ENCODE peak calls at places on chromosomes 11 and 22, in four cellular contexts. One of them, this sample, is unnamed.

GRCh38 chr11:70735976-70736375 is 337.6 kb downstream of the CTTN start:
- DNase-seq in A549: no peak
- DNase-seq in brain microvascular endothelial cell: no peak
- DNase-seq in cardiac septum: no peak
- DNase-seq in this sample: no peak

GRCh38 chr11:12876340-12876739 is 132.8 kb upstream of the RASSF10 start:
- DNase-seq in A549: no peak
- DNase-seq in brain microvascular endothelial cell: no peak
- DNase-seq in cardiac septum: no peak
- DNase-seq in this sample: no peak

GRCh38 chr11:2576116-2576515 is 123.7 kb downstream of the KCNQ1OT1 start:
- DNase-seq in A549: no peak
- DNase-seq in brain microvascular endothelial cell: no peak
- DNase-seq in cardiac septum: peak; percentile 67
- DNase-seq in this sample: no peak

GRCh38 chr22:36368359-36368983 is 19.3 kb downstream of the MYH9 start:
- DNase-seq in A549: peak; percentile 57
- DNase-seq in brain microvascular endothelial cell: no peak
- DNase-seq in cardiac septum: no peak
- DNase-seq in this sample: no peak

GRCh38 chr22:27573280-27573711 is 228.3 kb downstream of the MN1 start:
- DNase-seq in A549: no peak
- DNase-seq in brain microvascular endothelial cell: no peak
- DNase-seq in cardiac septum: no peak
- DNase-seq in this sample: no peak

GRCh38 chr22:19871023-19871844 is 16.6 kb upstream of the GNB1L start:
- DNase-seq in A549: no peak
- DNase-seq in brain microvascular endothelial cell: no peak
- DNase-seq in cardiac septum: peak; percentile 46
- DNase-seq in this sample: no peak

GRCh38 chr11:5366856-5367255 is 15.5 kb downstream of the OR51B6 start:
- DNase-seq in A549: no peak
- DNase-seq in brain microvascular endothelial cell: no peak
- DNase-seq in cardiac septum: no peak
- DNase-seq in this sample: no peak

GRCh38 chr11:76669901-76670474 is 559 bp downstream of the LRRC32 start:
- DNase-seq in A549: no peak
- DNase-seq in brain microvascular endothelial cell: peak; percentile 87
- DNase-seq in cardiac septum: no peak
- DNase-seq in this sample: no peak

GRCh38 chr11:113818426-113818825 is 38.8 kb downstream of the CLDN25 start:
- DNase-seq in A549: no peak
- DNase-seq in brain microvascular endothelial cell: no peak
- DNase-seq in cardiac septum: no peak
- DNase-seq in this sample: peak; percentile 33

GRCh38 chr11:126459691-126460404 is 104.4 kb downstream of the ST3GAL4 start:
- DNase-seq in A549: no peak
- DNase-seq in brain microvascular endothelial cell: no peak
- DNase-seq in cardiac septum: no peak
- DNase-seq in this sample: no peak

GRCh38 chr22:27124336-27125023 is 467.1 kb downstream of the MIAT start:
- DNase-seq in A549: no peak
- DNase-seq in brain microvascular endothelial cell: no peak
- DNase-seq in cardiac septum: no peak
- DNase-seq in this sample: no peak

GRCh38 chr11:77654770-77655434 is 17.3 kb upstream of the CLNS1A start:
- DNase-seq in A549: no peak
- DNase-seq in brain microvascular endothelial cell: no peak
- DNase-seq in cardiac septum: no peak
- DNase-seq in this sample: no peak

GRCh38 chr11:114683007-114683406 is 4.7 kb downstream of the NXPE2 start:
- DNase-seq in A549: no peak
- DNase-seq in brain microvascular endothelial cell: no peak
- DNase-seq in cardiac septum: no peak
- DNase-seq in this sample: no peak

GRCh38 chr22:27990451-27990840 is 71.4 kb upstream of the PITPNB start:
- DNase-seq in A549: no peak
- DNase-seq in brain microvascular endothelial cell: no peak
- DNase-seq in cardiac septum: no peak
- DNase-seq in this sample: no peak

GRCh38 chr11:35593143-35593542 is 25.1 kb upstream of the FJX1 start:
- DNase-seq in A549: no peak
- DNase-seq in brain microvascular endothelial cell: peak; percentile 88
- DNase-seq in cardiac septum: no peak
- DNase-seq in this sample: no peak

GRCh38 chr11:115325523-115325922 is 178.7 kb downstream of the CADM1 start:
- DNase-seq in A549: no peak
- DNase-seq in brain microvascular endothelial cell: no peak
- DNase-seq in cardiac septum: no peak
- DNase-seq in this sample: no peak

GRCh38 chr11:20034941-20035340 is 125.3 kb downstream of the DBX1 start:
- DNase-seq in A549: no peak
- DNase-seq in brain microvascular endothelial cell: no peak
- DNase-seq in cardiac septum: no peak
- DNase-seq in this sample: no peak

GRCh38 chr11:45092901-45093760 is 53.3 kb upstream of the PRDM11 start:
- DNase-seq in A549: no peak
- DNase-seq in brain microvascular endothelial cell: peak; percentile 85
- DNase-seq in cardiac septum: peak; percentile 59
- DNase-seq in this sample: no peak

GRCh38 chr22:36016656-36017055 is 12.0 kb downstream of the RBFOX2 start:
- DNase-seq in A549: no peak
- DNase-seq in brain microvascular endothelial cell: no peak
- DNase-seq in cardiac septum: no peak
- DNase-seq in this sample: no peak

GRCh38 chr11:69873166-69874077 is 54.2 kb upstream of the FGF3 start:
- DNase-seq in A549: no peak
- DNase-seq in brain microvascular endothelial cell: no peak
- DNase-seq in cardiac septum: peak; percentile 66
- DNase-seq in this sample: no peak

GRCh38 chr11:7651140-7651551 is 22.2 kb downstream of the CYB5R2 start:
- DNase-seq in A549: no peak
- DNase-seq in brain microvascular endothelial cell: peak; percentile 10
- DNase-seq in cardiac septum: no peak
- DNase-seq in this sample: no peak

GRCh38 chr22:45341503-45341902 is 31.8 kb downstream of the FAM118A start:
- DNase-seq in A549: no peak
- DNase-seq in brain microvascular endothelial cell: no peak
- DNase-seq in cardiac septum: no peak
- DNase-seq in this sample: no peak

GRCh38 chr11:92253945-92254344 is 29.3 kb downstream of the FAT3 start:
- DNase-seq in A549: no peak
- DNase-seq in brain microvascular endothelial cell: no peak
- DNase-seq in cardiac septum: no peak
- DNase-seq in this sample: no peak

GRCh38 chr22:31155425-31155824 is 4.6 kb upstream of the RNF185 start:
- DNase-seq in A549: no peak
- DNase-seq in brain microvascular endothelial cell: no peak
- DNase-seq in cardiac septum: no peak
- DNase-seq in this sample: no peak

GRCh38 chr11:80320765-80321164 is 879.9 kb upstream of the TENM4 start:
- DNase-seq in A549: no peak
- DNase-seq in brain microvascular endothelial cell: no peak
- DNase-seq in cardiac septum: no peak
- DNase-seq in this sample: no peak

GRCh38 chr11:32137263-32137662 is 46.4 kb downstream of the RCN1 start:
- DNase-seq in A549: peak; percentile 70
- DNase-seq in brain microvascular endothelial cell: peak; percentile 91
- DNase-seq in cardiac septum: no peak
- DNase-seq in this sample: peak; percentile 82

GRCh38 chr11:62449451-62449851 is 30.6 kb downstream of the SCGB1A1 start:
- DNase-seq in A549: no peak
- DNase-seq in brain microvascular endothelial cell: no peak
- DNase-seq in cardiac septum: no peak
- DNase-seq in this sample: no peak

GRCh38 chr22:42939941-42940653 is 74.9 kb downstream of the PACSIN2 start:
- DNase-seq in A549: peak; percentile 92
- DNase-seq in brain microvascular endothelial cell: peak; percentile 87
- DNase-seq in cardiac septum: peak; percentile 71
- DNase-seq in this sample: no peak